ENCODE peak calls at places on chromosomes 4 and X, in five cellular contexts. S is GM12878, F is SK-N-SH, N is HepG2, Z is K562. L is an unnamed sample.

GRCh38 chrX:14073561-14073960 is 43.9 kb upstream of the GEMIN8 start:
- DNase-seq in N (no peak), S (no peak), F (no peak), Z (no peak), L (no peak)

GRCh38 chr4:84952004-84952403 is 14.5 kb downstream of the WDFY3 start:
- DNase-seq in S (no peak), N (peak; percentile 62), F (no peak), Z (no peak), L (no peak)

GRCh38 chr4:61950625-61951024 is 750.5 kb downstream of the ADGRL3 start:
- DNase-seq in F (no peak), N (no peak), S (no peak), Z (no peak), L (no peak)

GRCh38 chr4:142846105-142846728 is at the start of gene INPP4B:
- DNase-seq in Z (no peak), S (no peak), F (peak; percentile 77), N (no peak), L (no peak)

GRCh38 chrX:101394372-101394771 is 3.6 kb downstream of the RPL36A start:
- DNase-seq in S (no peak), Z (no peak), N (no peak), F (no peak), L (no peak)

GRCh38 chrX:20432746-20433374 is 166.2 kb upstream of the RPS6KA3 start:
- DNase-seq in N (peak; percentile 10), S (no peak), F (no peak), Z (no peak), L (peak; percentile 5)

GRCh38 chr4:136796953-136797352 is 735.3 kb downstream of the PCDH18 start:
- DNase-seq in N (no peak), Z (no peak), S (no peak), F (no peak), L (no peak)

GRCh38 chr4:156154978-156155377 is 201.3 kb upstream of the CTSO start:
- DNase-seq in N (no peak), S (no peak), F (no peak), Z (no peak), L (no peak)

GRCh38 chrX:19674041-19674769 is 158.9 kb upstream of the MAP3K15 start:
- DNase-seq in Z (no peak), N (peak; percentile 2), S (no peak), F (no peak), L (no peak)

GRCh38 chrX:13607996-13608365 is 38.6 kb downstream of the EGFL6 start:
- DNase-seq in F (no peak), S (no peak), Z (no peak), N (no peak), L (no peak)

DNA sequence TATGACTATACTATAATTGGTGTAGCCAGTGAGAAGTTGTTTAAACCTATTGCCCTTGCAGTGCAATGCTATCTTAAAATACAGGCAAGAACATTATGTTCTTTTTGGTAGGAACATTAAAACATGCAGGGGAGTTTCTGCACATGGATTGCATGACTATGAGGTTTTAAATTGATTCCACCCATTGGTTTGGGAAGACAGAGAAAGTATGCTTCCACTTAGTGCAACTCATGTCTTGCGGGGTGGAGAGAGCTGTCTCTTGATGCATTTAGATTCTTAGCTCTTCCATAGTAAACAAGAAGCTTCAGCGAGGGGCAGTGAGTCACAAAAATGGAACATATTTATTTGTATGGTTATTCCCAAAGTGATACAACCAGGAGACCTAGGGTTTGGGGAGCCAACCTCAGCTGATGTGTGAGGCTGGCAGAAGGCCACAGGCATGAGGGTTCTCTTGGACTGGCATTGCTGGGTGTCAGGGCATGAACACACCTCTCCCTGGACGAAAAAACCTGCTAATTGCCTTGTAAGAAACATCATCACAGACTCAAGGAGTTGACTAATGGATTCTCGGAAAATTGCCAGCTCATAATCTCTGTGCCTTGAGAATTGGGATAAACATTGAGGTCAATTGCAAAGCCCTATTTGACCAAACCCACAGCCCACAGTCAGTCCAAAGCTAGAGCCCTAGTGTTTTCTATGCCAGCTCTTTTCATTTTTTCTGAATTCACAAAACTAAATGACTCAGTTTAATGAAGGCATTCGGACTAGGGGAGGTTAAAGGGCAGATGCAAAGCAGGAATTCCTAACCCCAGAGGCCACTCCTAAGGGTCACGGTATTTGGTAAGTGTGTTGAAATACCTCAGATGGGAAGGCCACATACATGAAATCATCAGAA is 39.3 kb upstream of the RASL11B start:
- DNase-seq in S (no peak), Z (no peak), F (no peak), N (no peak), L (no peak)
- TF ChIP-seq GABPA in S (no peak), Z (no peak), F (no peak), N (no peak), L (no peak)

GRCh38 chr4:6560416-6561172 is 14.4 kb upstream of the MAN2B2 start:
- DNase-seq in Z (no peak), N (no peak), S (no peak), F (no peak), L (no peak)

GRCh38 chr4:6555519-6555918 is 19.5 kb upstream of the MAN2B2 start:
- DNase-seq in S (no peak), N (no peak), Z (no peak), F (no peak), L (no peak)

GRCh38 chr4:6557185-6557584 is 17.8 kb upstream of the MAN2B2 start:
- DNase-seq in N (no peak), Z (no peak), S (no peak), F (no peak), L (no peak)

GRCh38 chr4:6557856-6558255 is 17.1 kb upstream of the MAN2B2 start:
- DNase-seq in S (no peak), Z (no peak), N (no peak), F (no peak), L (no peak)

DNA sequence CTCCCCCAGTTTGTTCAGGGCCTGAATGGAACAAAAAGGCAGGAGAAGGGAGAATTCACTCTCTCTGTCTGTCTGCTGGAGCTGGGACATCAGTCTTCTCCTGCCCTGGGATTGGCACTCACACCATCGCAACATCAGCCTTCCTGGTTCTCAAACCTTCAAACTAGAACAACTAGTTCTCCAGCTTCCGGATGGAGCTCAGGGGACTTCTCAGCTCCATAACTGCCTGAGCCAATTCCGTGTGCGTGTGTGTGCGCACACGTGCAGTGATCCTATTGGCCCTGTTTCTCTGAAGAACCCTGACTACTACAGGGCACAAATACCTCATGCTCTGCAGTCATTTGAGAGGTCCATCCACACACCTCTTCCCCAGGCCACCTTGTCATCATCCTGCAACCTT is 18.7 kb upstream of the MAN2B2 start:
- DNase-seq in S (no peak), Z (no peak), F (no peak), N (no peak), L (no peak)
- TF ChIP-seq REST in S (no peak), Z (no peak), F (no peak), N (no peak), L (no peak)

GRCh38 chr4:83029688-83030087 is 5.3 kb upstream of the COPS4 start:
- DNase-seq in S (no peak), Z (no peak), F (no peak), N (no peak), L (no peak)
- TF ChIP-seq GABPA in S (no peak), Z (no peak), F (no peak), N (no peak), L (no peak)

GRCh38 chr4:40736910-40737309 is 12.8 kb upstream of the NSUN7 start:
- DNase-seq in S (no peak), N (peak; percentile 21), Z (peak; percentile 14), F (peak; percentile 53), L (no peak)
- TF ChIP-seq REST in S (no peak), N (no peak), Z (no peak), F (no peak), L (no peak)

GRCh38 chr4:182944484-182945227 is 27.5 kb upstream of the DCTD start:
- DNase-seq in Z (no peak), S (no peak), F (no peak), N (no peak), L (no peak)
- TF ChIP-seq GABPA in Z (no peak), S (no peak), F (no peak), N (no peak), L (no peak)

GRCh38 chr4:133565379-133565778 is 416.3 kb downstream of the PCDH10 start:
- DNase-seq in S (no peak), N (no peak), Z (no peak), F (no peak), L (no peak)
- TF ChIP-seq REST in S (no peak), N (no peak), Z (no peak), F (no peak), L (no peak)

L was measured in HL-60.